ENCODE peak calls at places on chromosomes 3 and 15, in ten cellular contexts. C, X, U, P, I, T, B, M, R and Q are unnamed samples. For H3K9me3, the result is how much of the 10 kb centered on the place peaks cover.

GRCh38 chr15:68801572-68802148 is 19.0 kb downstream of the ANP32A start:
- DNase-seq in C (no peak), X (no peak), U (no peak), P (no peak), I (no peak), T (no peak), B (no peak), M (no peak), R (no peak), Q (no peak)

GRCh38 chr15:74251187-74251811 is 15.2 kb downstream of the CCDC33 start:
- DNase-seq in C (peak), X (no peak), U (no peak), P (peak), I (no peak), T (no peak), B (no peak), M (no peak), R (no peak), Q (peak)

GRCh38 chr15:39583586-39584265 is 2.8 kb downstream of the THBS1 start:
- DNase-seq in C (no peak), X (no peak), U (no peak), P (no peak), I (no peak), T (peak), B (peak), M (no peak), R (no peak), Q (no peak)

GRCh38 chr15:33104276-33104675 is 90.2 kb downstream of the FMN1 start:
- DNase-seq in C (no peak), X (no peak), U (no peak), P (no peak), I (peak), T (no peak), B (peak), M (no peak), R (peak), Q (no peak)

GRCh38 chr15:95458736-95459135 is 871.8 kb upstream of the NR2F2 start:
- DNase-seq in C (no peak), X (no peak), U (no peak), P (no peak), I (no peak), T (no peak), B (no peak), M (no peak), R (no peak), Q (no peak)

GRCh38 chr3:127967296-127967695 is 52.3 kb downstream of the KBTBD12 start:
- DNase-seq in C (no peak), X (no peak), U (no peak), P (no peak), I (no peak), T (no peak), B (no peak), M (no peak), R (no peak), Q (no peak)

GRCh38 chr3:175940243-175940642 is 1081.1 kb downstream of the NAALADL2 start:
- DNase-seq in C (no peak), X (no peak), U (no peak), P (no peak), I (no peak), T (no peak), B (no peak), M (no peak), R (no peak), Q (no peak)

GRCh38 chr3:166713787-166714186 is 666.3 kb downstream of the ZBBX start:
- DNase-seq in C (no peak), X (no peak), U (no peak), P (no peak), I (no peak), T (no peak), B (no peak), M (no peak), R (no peak), Q (no peak)

GRCh38 chr3:17122758-17123157 is 238.0 kb downstream of the PLCL2 start:
- DNase-seq in C (no peak), X (no peak), U (no peak), P (no peak), I (no peak), T (no peak), B (no peak), M (no peak), R (no peak), Q (no peak)

GRCh38 chr3:58236527-58237237 is 910 bp upstream of the ABHD6 start:
- DNase-seq in C (peak), X (no peak), U (no peak), P (peak), I (no peak), T (peak), B (no peak), M (no peak), R (no peak), Q (no peak)

GRCh38 chr15:59841036-59841435 is 151.9 kb upstream of the BNIP2 start:
- DNase-seq in C (no peak), X (no peak), U (no peak), P (no peak), I (no peak), T (no peak), B (no peak), M (no peak), R (no peak), Q (no peak)

GRCh38 chr15:31372635-31373091 is 46.0 kb downstream of the KLF13 start:
- DNase-seq in C (peak), X (no peak), U (peak), P (peak), I (peak), T (peak), B (no peak), M (peak), R (no peak), Q (peak)

DNA sequence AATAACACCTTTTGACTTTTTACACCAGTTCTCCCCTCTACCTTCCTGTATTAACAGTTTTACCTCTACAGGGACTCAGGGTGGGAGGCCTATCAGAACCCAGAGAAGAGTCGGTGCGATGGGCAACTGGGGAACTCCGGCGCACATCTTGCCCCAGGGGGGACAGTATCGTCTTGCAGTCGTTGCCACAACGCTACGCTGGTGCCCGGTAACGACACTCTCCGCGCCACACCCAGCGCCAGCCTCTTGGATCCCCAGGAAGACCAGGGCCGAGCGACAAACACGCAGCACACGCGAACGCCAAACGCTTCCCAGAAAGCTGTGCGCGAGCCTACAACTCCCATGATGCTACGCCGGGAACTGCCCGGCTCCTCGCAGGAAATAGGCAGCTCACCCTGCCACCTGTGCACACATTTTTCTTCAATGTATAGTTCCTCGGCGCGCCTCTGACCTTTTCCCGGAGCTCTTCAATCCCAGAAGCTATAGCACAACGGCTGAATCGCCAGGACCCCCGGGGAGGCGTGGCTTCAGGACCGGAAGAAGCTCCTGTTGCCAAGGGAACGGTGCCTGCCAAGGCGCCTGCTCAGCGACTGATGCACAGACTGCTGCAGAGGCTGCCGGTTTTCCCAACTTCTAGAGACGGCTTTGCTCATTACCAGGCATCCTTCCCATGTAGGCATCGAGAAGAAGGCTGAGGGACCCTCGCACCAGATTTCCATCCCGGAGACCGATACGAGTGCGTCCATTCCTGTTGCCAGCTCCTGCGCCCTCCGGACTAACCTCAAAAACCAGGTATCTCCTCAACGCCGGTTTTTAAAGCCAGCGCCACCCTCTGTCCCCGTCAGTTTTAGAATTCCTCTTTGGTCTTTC is at the start of gene ARL6:
- DNase-seq in C (peak), X (peak), U (peak), P (peak), I (peak), T (peak), B (peak), M (peak), R (peak), Q (peak)
- TF ChIP-seq CTCF in C (no peak), X (no peak), U (no peak), P (no peak), I (no peak), T (peak), B (no peak), M (no peak), R (no peak), Q (no peak)

GRCh38 chr15:25185791-25186190 is 231.0 kb downstream of the SNRPN start:
- DNase-seq in C (peak), X (peak), U (no peak), P (peak), I (no peak), T (no peak), B (no peak), M (no peak), R (no peak), Q (no peak)

GRCh38 chr15:25188051-25188450 is 233.3 kb downstream of the SNRPN start:
- DNase-seq in C (no peak), X (no peak), U (no peak), P (no peak), I (no peak), T (no peak), B (no peak), M (no peak), R (no peak), Q (no peak)

GRCh38 chr15:25188551-25189101 is 233.8 kb downstream of the SNRPN start:
- DNase-seq in C (no peak), X (no peak), U (no peak), P (no peak), I (no peak), T (no peak), B (no peak), M (no peak), R (no peak), Q (no peak)

GRCh38 chr15:25186411-25186810 is 231.6 kb downstream of the SNRPN start:
- DNase-seq in C (peak), X (peak), U (no peak), P (no peak), I (no peak), T (no peak), B (no peak), M (no peak), R (no peak), Q (no peak)

GRCh38 chr15:25186906-25187645 is 232.3 kb downstream of the SNRPN start:
- DNase-seq in C (no peak), X (peak), U (no peak), P (no peak), I (no peak), T (no peak), B (no peak), M (no peak), R (no peak), Q (no peak)
- H3K9me3 ChIP-seq in C (under half), X (under half), U (half or more), P (under half), I (under half), T (under half), B (under half), M (under half), R (under half), Q (under half)

GRCh38 chr3:37703633-37704032 is 158.0 kb upstream of the CTDSPL start:
- DNase-seq in C (no peak), X (no peak), U (no peak), P (no peak), I (no peak), T (no peak), B (no peak), M (no peak), R (no peak), Q (no peak)

GRCh38 chr3:37704129-37704528 is 157.6 kb upstream of the CTDSPL start:
- DNase-seq in C (no peak), X (no peak), U (no peak), P (no peak), I (no peak), T (no peak), B (no peak), M (no peak), R (no peak), Q (no peak)

GRCh38 chr3:37702478-37703154 is 159.1 kb upstream of the CTDSPL start:
- DNase-seq in C (no peak), X (no peak), U (no peak), P (no peak), I (no peak), T (no peak), B (no peak), M (no peak), R (no peak), Q (no peak)

GRCh38 chr3:37701729-37702128 is 160.0 kb upstream of the CTDSPL start:
- DNase-seq in C (no peak), X (no peak), U (no peak), P (no peak), I (no peak), T (no peak), B (no peak), M (no peak), R (no peak), Q (no peak)

GRCh38 chr3:37700849-37701248 is 160.8 kb upstream of the CTDSPL start:
- DNase-seq in C (no peak), X (no peak), U (peak), P (no peak), I (no peak), T (no peak), B (no peak), M (no peak), R (no peak), Q (no peak)
- TF ChIP-seq CTCF in C (peak), X (no peak), U (no peak), P (peak), I (no peak), T (peak), B (no peak), M (no peak), R (no peak), Q (peak)

GRCh38 chr3:36681867-36682266 is 82.5 kb downstream of the DCLK3 start:
- DNase-seq in C (no peak), X (no peak), U (no peak), P (no peak), I (no peak), T (no peak), B (no peak), M (no peak), R (no peak), Q (no peak)
- H3K9me3 ChIP-seq in C (under half), X (under half), U (half or more), P (under half), I (under half), T (under half), B (under half), M (under half), R (under half), Q (under half)

DNA sequence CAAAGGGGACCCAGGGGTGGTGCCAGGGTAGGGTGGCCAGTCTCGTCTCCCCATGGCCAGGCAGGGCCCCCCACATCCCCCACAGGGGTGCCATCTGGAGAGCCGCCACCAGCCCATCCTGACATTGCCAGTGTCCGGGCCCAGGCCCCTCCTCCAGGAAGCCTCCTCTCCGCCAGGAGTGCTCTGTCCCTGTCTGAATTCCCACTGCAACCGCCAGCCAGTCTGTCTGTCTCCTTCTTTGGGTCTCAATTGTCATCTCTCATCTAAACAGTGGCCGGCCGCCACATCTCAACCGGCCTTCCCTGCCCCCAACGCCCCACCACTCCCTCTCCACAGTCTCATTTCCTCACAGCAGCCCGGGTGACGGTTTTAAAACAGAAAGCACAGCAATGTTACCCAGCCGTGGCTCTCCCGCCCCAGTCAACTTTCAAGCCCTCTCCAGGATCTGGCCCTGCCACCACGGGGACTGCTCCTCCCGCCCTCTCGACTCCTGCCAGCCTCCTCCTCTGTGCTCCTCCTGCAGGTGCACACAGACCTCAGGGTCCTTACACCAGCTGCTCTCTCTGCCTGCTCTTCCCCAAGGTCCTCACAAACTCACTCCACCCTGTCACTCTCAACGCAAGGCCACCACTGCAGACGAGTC is 57.0 kb downstream of the IQSEC1 start:
- DNase-seq in C (peak), X (no peak), U (peak), P (peak), I (no peak), T (no peak), B (peak), M (no peak), R (no peak), Q (peak)
- TF ChIP-seq CTCF in C (no peak), X (no peak), U (no peak), P (no peak), I (no peak), T (no peak), B (no peak), M (no peak), R (no peak), Q (no peak)

DNA sequence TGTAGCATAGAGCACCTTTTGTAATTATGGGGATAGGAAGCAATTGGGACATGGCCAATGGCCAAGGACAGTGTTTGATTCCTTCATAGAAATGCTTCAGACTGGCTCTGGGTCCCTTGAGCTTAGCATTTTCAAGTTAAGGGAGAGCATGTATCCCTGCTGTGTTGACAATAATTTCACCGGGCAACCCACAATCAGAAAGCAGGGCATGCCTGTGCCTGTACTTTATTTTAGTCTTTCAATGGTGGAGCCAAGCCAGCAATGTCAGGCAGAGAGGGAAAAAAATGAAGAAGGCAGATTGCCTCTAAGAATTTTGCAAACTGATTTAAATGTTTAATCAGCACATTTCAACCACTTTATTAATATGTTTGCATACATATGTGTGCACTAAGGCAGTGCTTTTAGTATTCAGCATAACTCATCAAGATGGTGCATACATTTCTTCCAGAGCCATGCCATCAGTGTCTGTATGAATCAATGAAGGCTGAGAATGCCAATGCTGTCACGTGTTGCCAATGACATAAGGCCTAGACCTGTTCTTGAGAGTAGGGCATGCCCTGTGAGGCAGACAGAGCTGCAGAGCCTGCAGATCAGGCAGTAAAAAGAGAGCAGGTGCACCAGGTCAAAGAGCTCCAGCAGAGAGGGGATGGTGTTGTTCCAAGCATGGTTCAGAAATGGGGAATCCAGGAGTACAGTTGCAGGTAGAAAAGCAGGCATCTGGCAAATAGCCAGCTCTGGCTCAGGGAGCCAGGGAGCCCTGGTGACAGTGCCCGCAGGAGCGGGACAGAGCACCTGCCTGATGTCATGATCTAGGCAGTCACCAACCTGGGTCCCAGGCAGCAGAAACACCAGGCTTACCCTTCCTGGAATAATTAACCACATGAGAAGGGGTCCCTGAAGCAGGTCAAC is 508.5 kb downstream of the GABRG3 start:
- DNase-seq in C (no peak), X (no peak), U (no peak), P (no peak), I (no peak), T (no peak), B (no peak), M (no peak), R (no peak), Q (no peak)
- H3K9me3 ChIP-seq in C (under half), X (under half), U (under half), P (under half), I (under half), T (under half), B (under half), M (under half), R (under half), Q (under half)